ENCODE peak calls at places on chromosomes 7 and 10, in eight cellular contexts. Y is mucosa of gallbladder, H is non-pigmented ciliary epithelial cell, N is cardiac muscle cell, S is T-cell, L is NCI-H1105 treated with DMSO at 0.1 percent for 48 hours, P is lower lobe of right lung, Z is endothelial cell of umbilical vein. W is an unnamed sample.

GRCh38 chr7:127976056-127976455 is 55.2 kb downstream of the LRRC4 start:
- DNase-seq in H (no peak), P (no peak), L (peak; percentile 2), Y (peak; percentile 70), S (no peak), Z (no peak), N (no peak), W (no peak)

GRCh38 chr10:2146079-2146478 is 408.8 kb upstream of the ADARB2 start:
- DNase-seq in L (no peak), Z (no peak), S (no peak), N (no peak), Y (no peak), H (no peak), P (no peak), W (no peak)

GRCh38 chr7:123151443-123151842 is 48.3 kb downstream of the SLC13A1 start:
- DNase-seq in L (no peak), Z (no peak), Y (no peak), S (no peak), P (no peak), H (no peak), N (no peak), W (no peak)

GRCh38 chr10:88687853-88688467 is 18.1 kb upstream of the LIPK start:
- DNase-seq in N (peak; percentile 38), Z (peak; percentile 31), Y (no peak), L (peak; percentile 49), P (no peak), S (no peak), H (no peak), W (no peak)

GRCh38 chr7:2717293-2717904 is 29.4 kb downstream of the AMZ1 start:
- DNase-seq in P (peak; percentile 69), L (no peak), Y (no peak), Z (peak; percentile 72), S (no peak), N (peak; percentile 74), H (no peak), W (no peak)

GRCh38 chr10:35822316-35822715 is 180.2 kb upstream of the FZD8 start:
- DNase-seq in S (no peak), P (peak; percentile 80), L (no peak), Y (peak; percentile 32), Z (no peak), H (no peak), N (peak; percentile 62), W (peak; percentile 88)

GRCh38 chr7:27586825-27587224 is 75.9 kb downstream of the HIBADH start:
- DNase-seq in S (no peak), Z (no peak), N (no peak), P (no peak), H (no peak), L (peak; percentile 96), Y (no peak), W (no peak)

GRCh38 chr10:52818019-52818418 is 45.4 kb upstream of the MBL2 start:
- DNase-seq in H (peak; percentile 26), Z (peak; percentile 58), S (no peak), Y (no peak), P (no peak), N (peak; percentile 64), L (peak; percentile 10), W (no peak)

GRCh38 chr10:61903991-61904350 is 2.5 kb downstream of the ARID5B start:
- DNase-seq in H (no peak), L (peak; percentile 60), N (no peak), S (no peak), Z (peak; percentile 59), Y (no peak), P (no peak), W (no peak)

GRCh38 chr7:78095549-78095948 is 297.0 kb downstream of the PHTF2 start:
- DNase-seq in H (no peak), P (no peak), L (no peak), S (no peak), N (no peak), Z (peak; percentile 18), Y (no peak), W (no peak)

GRCh38 chr7:884191-885003 is 8.0 kb downstream of the GET4 start:
- DNase-seq in S (no peak), Z (no peak), H (no peak), L (no peak), Y (no peak), P (no peak), N (no peak), W (peak; percentile 55)

W was measured in heart left ventricle.